ENCODE peak calls at places on chromosomes 7 and 10, in ten cellular contexts. F is sigmoid colon, J is upper lobe of left lung, X is A673, M is right atrium auricular region, N is neural progenitor cell, B is HCT116, W is GM06990, Y is thoracic aorta, E is cardiac muscle cell. U is an unnamed sample.
A peak's percentile ranks its signal among the peaks of the same experiment; 100 is the strongest.

GRCh38 chr7:104795086-104795485 is 218.9 kb upstream of the KMT2E start:
- DNase-seq in B (no peak), E (no peak), W (no peak), N (no peak), J (no peak), X (no peak), M (no peak), F (no peak), Y (no peak), U (no peak)

GRCh38 chr7:38284553-38284952 is 11.1 kb upstream of the TARP start:
- DNase-seq in W (no peak), N (no peak), F (no peak), X (no peak), E (no peak), B (no peak), J (no peak), M (no peak), Y (no peak), U (no peak)

GRCh38 chr7:18313970-18314369 is 181.6 kb upstream of the HDAC9 start:
- DNase-seq in E (peak; percentile 35), M (no peak), W (no peak), F (no peak), B (no peak), X (peak; percentile 9), Y (no peak), N (no peak), J (no peak), U (no peak)

GRCh38 chr10:51694369-51694768 is 5.0 kb downstream of the CSTF2T start:
- DNase-seq in N (no peak), B (no peak), E (no peak), F (no peak), X (no peak), Y (no peak), J (no peak), M (no peak), W (no peak), U (no peak)

GRCh38 chr7:4000934-4001333 is 681.2 kb upstream of the FOXK1 start:
- DNase-seq in Y (no peak), E (no peak), X (no peak), F (no peak), B (no peak), J (no peak), N (no peak), W (no peak), M (no peak), U (no peak)

GRCh38 chr10:34526186-34526585 is 288.9 kb downstream of the PARD3 start:
- DNase-seq in N (no peak), Y (no peak), W (no peak), E (no peak), B (no peak), M (no peak), J (no peak), F (no peak), X (peak; percentile 45), U (no peak)

GRCh38 chr7:511476-512145 is 8.0 kb downstream of the PDGFA start:
- DNase-seq in W (no peak), X (no peak), Y (no peak), B (no peak), E (no peak), J (peak; percentile 65), M (no peak), F (peak; percentile 54), N (no peak), U (peak; percentile 32)

GRCh38 chr10:104350146-104350635 is 3.4 kb upstream of the CFAP58 start:
- DNase-seq in X (peak; percentile 82), M (no peak), J (no peak), E (peak; percentile 68), B (peak; percentile 70), Y (no peak), F (no peak), N (peak; percentile 70), W (no peak), U (no peak)

GRCh38 chr7:10632707-10633106 is 341.0 kb upstream of the PHF14 start:
- DNase-seq in W (no peak), F (no peak), X (no peak), B (no peak), N (peak; percentile 3), M (no peak), E (no peak), Y (no peak), J (no peak), U (no peak)

GRCh38 chr10:63718453-63718852 is 197.3 kb downstream of the REEP3 start:
- DNase-seq in J (no peak), E (no peak), B (no peak), W (no peak), M (no peak), F (no peak), N (no peak), Y (no peak), X (no peak), U (no peak)

GRCh38 chr10:30510184-30510931 is 76.4 kb downstream of the MAP3K8 start:
- DNase-seq in M (no peak), N (no peak), F (peak; percentile 75), J (no peak), Y (peak; percentile 57), E (no peak), B (no peak), X (no peak), W (peak; percentile 66), U (peak; percentile 78)
- TF ChIP-seq CTCF in M (no peak), N (no peak), F (no peak), J (no peak), Y (peak; percentile 26), E (peak; percentile 10), B (no peak), X (no peak), W (no peak), U (peak; percentile 27)

GRCh38 chr7:6159524-6160011 is 112.9 kb downstream of the CYTH3 start:
- DNase-seq in J (peak; percentile 49), X (no peak), F (peak; percentile 58), W (no peak), E (no peak), Y (no peak), N (no peak), B (no peak), M (no peak), U (no peak)

GRCh38 chr7:6159097-6159483 is 113.3 kb downstream of the CYTH3 start:
- DNase-seq in E (no peak), N (no peak), F (no peak), X (no peak), W (no peak), B (no peak), J (no peak), Y (no peak), M (no peak), U (no peak)

GRCh38 chr7:6156734-6157133 is 115.7 kb downstream of the CYTH3 start:
- DNase-seq in E (no peak), M (no peak), N (no peak), F (peak; percentile 17), Y (no peak), J (no peak), B (no peak), X (no peak), W (no peak), U (no peak)

GRCh38 chr7:6158424-6159096 is 113.9 kb downstream of the CYTH3 start:
- DNase-seq in W (no peak), F (peak; percentile 64), M (no peak), B (no peak), N (no peak), J (peak; percentile 71), X (no peak), Y (no peak), E (no peak), U (no peak)

DNA sequence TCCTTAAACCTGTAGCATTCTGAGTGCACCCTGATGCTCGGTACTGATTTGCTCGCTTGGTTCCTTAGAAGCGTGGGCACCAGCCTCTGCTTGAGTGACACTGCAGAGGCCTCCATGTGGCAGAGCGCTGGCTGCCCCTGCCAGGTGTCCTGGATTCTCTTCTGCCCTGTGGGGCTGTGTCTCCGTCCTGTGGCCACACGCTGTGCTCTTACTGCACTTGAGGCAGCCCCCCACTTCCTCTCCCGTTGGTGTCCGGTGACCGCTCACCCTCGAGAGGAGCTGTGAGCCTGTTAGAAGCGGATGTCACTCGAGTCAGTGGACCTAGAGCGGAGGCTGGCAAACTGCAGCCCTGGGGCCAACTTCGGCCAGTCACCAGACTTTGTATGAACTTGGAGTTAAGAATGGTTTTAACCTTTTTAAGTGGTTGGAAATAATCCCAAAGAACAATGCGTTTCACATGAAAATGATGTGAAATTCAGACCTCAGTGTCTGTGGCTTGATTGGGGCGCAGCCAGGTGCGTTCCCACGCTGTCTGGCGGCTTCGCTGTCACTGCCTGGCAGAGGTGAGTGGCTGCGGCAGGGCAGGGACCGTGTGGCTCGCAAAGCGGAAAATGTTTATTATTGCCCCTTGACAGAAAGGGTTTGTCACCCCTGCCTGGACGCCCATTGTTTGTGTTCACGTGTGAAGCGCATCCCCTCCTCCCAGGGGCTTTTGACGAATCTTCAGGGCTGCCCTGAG is 114.6 kb downstream of the CYTH3 start:
- DNase-seq in F (peak; percentile 53), J (peak; percentile 39), W (no peak), B (no peak), N (no peak), M (no peak), E (no peak), X (no peak), Y (no peak), U (no peak)
- H3K36me3 ChIP-seq in F (peaks cover 79% of the 10 kb centered on the region), J (peaks cover 91% of the 10 kb centered on the region), W (peaks cover 22% of the 10 kb centered on the region), B (peaks cover 17% of the 10 kb centered on the region), N (peaks cover 11% of the 10 kb centered on the region), M (peaks cover 55% of the 10 kb centered on the region), E (peaks cover 47% of the 10 kb centered on the region), X (peaks cover 50% of the 10 kb centered on the region), Y (peaks cover 41% of the 10 kb centered on the region), U (no peaks in the 10 kb centered on the region)

GRCh38 chr7:19984231-19984632 is 210.8 kb upstream of the TMEM196 start:
- DNase-seq in J (no peak), W (no peak), N (peak; percentile 46), B (no peak), F (no peak), Y (no peak), M (no peak), X (no peak), E (no peak), U (no peak)

GRCh38 chr7:19988860-19989259 is 215.4 kb upstream of the TMEM196 start:
- DNase-seq in F (no peak), B (no peak), W (no peak), N (no peak), E (no peak), J (no peak), X (no peak), Y (no peak), M (no peak), U (no peak)

GRCh38 chr7:19982841-19983835 is 209.7 kb upstream of the TMEM196 start:
- DNase-seq in W (no peak), J (no peak), F (peak; percentile 82), N (peak; percentile 75), M (no peak), Y (no peak), B (peak; percentile 35), E (peak; percentile 58), X (peak; percentile 53), U (no peak)
- TF ChIP-seq CTCF in W (peak; percentile 41), J (no peak), F (peak; percentile 34), N (peak; percentile 68), M (no peak), Y (no peak), B (peak; percentile 35), E (peak; percentile 48), X (peak; percentile 46), U (peak; percentile 11)

GRCh38 chr7:30450123-30450982 is 28.2 kb downstream of the NOD1 start:
- DNase-seq in F (peak; percentile 9), B (no peak), X (peak; percentile 73), W (no peak), N (no peak), E (no peak), J (no peak), M (no peak), Y (no peak), U (no peak)
- H3K36me3 ChIP-seq in F (peaks cover 64% of the 10 kb centered on the region), B (no peaks in the 10 kb centered on the region), X (no peaks in the 10 kb centered on the region), W (peaks cover 16% of the 10 kb centered on the region), N (no peaks in the 10 kb centered on the region), E (peaks cover 12% of the 10 kb centered on the region), J (peaks cover 92% of the 10 kb centered on the region), M (peaks cover 72% of the 10 kb centered on the region), Y (peaks cover 55% of the 10 kb centered on the region), U (peaks cover 79% of the 10 kb centered on the region)